ENCODE peak calls at places on chromosomes 6 and 20, in five cellular contexts. S, H, M, G and C are unnamed samples.

GRCh38 chr6:13795041-13795748 is 19.2 kb downstream of the MCUR1 start:
- DNase-seq in S (peak), M (peak), G (peak), H (peak), C (peak)

GRCh38 chr6:118207947-118208346 is 300.9 kb downstream of the SLC35F1 start:
- DNase-seq in G (no peak), H (no peak), M (no peak), S (no peak), C (no peak)

GRCh38 chr6:117502580-117502979 is 20.1 kb downstream of the DCBLD1 start:
- DNase-seq in S (no peak), G (no peak), M (no peak), H (no peak), C (no peak)

GRCh38 chr20:54219751-54220426 is 12.0 kb downstream of the PFDN4 start:
- DNase-seq in M (no peak), S (no peak), G (peak), H (no peak), C (no peak)

GRCh38 chr20:63534427-63534830 is 2.7 kb downstream of the PTK6 start:
- DNase-seq in H (no peak), S (no peak), G (no peak), M (no peak), C (no peak)

GRCh38 chr6:73579851-73580246 is 59.0 kb upstream of the EEF1A1 start:
- DNase-seq in M (peak), G (no peak), H (no peak), S (no peak), C (no peak)

GRCh38 chr20:51174536-51174935 is 151.6 kb upstream of the KCNG1 start:
- DNase-seq in G (no peak), H (no peak), S (no peak), M (no peak), C (no peak)

GRCh38 chr6:100065348-100065747 is 71.3 kb upstream of the MCHR2 start:
- DNase-seq in M (no peak), G (no peak), H (no peak), S (no peak), C (no peak)

GRCh38 chr6:35378281-35378680 is 35.9 kb downstream of the PPARD start:
- DNase-seq in S (no peak), G (no peak), M (no peak), H (no peak), C (no peak)

GRCh38 chr6:104326173-104327001 is 533.3 kb downstream of the HACE1 start:
- DNase-seq in M (no peak), G (peak), H (no peak), S (no peak), C (no peak)

GRCh38 chr6:119533603-119534279 is 184.2 kb upstream of the MAN1A1 start:
- DNase-seq in H (no peak), G (no peak), M (no peak), S (no peak), C (no peak)

GRCh38 chr6:105794263-105794662 is 291.9 kb upstream of the PRDM1 start:
- DNase-seq in G (no peak), M (peak), H (peak), S (no peak), C (no peak)

GRCh38 chr20:31494131-31494530 is 19.0 kb downstream of the REM1 start:
- DNase-seq in H (no peak), M (no peak), G (peak), S (no peak), C (no peak)

GRCh38 chr6:26205161-26205624 is 118.0 kb downstream of the HFE start:
- DNase-seq in G (peak), H (peak), M (peak), S (no peak), C (no peak)

GRCh38 chr6:1609662-1610496 is at the start of gene FOXC1:
- DNase-seq in M (peak), G (peak), H (peak), S (peak), C (peak)

GRCh38 chr20:37886851-37887297 is 16.1 kb upstream of the VSTM2L start:
- DNase-seq in S (no peak), G (no peak), H (no peak), M (peak), C (no peak)

GRCh38 chr20:16947346-16947943 is 199.3 kb downstream of the OTOR start:
- DNase-seq in H (no peak), G (no peak), M (no peak), S (no peak), C (no peak)

GRCh38 chr6:3343089-3343901 is 84.5 kb downstream of the PSMG4 start:
- DNase-seq in H (no peak), M (no peak), G (no peak), S (no peak), C (no peak)

GRCh38 chr6:138400326-138400725 is 3.7 kb upstream of the HEBP2 start:
- DNase-seq in H (no peak), S (no peak), G (no peak), M (no peak), C (no peak)

DNA sequence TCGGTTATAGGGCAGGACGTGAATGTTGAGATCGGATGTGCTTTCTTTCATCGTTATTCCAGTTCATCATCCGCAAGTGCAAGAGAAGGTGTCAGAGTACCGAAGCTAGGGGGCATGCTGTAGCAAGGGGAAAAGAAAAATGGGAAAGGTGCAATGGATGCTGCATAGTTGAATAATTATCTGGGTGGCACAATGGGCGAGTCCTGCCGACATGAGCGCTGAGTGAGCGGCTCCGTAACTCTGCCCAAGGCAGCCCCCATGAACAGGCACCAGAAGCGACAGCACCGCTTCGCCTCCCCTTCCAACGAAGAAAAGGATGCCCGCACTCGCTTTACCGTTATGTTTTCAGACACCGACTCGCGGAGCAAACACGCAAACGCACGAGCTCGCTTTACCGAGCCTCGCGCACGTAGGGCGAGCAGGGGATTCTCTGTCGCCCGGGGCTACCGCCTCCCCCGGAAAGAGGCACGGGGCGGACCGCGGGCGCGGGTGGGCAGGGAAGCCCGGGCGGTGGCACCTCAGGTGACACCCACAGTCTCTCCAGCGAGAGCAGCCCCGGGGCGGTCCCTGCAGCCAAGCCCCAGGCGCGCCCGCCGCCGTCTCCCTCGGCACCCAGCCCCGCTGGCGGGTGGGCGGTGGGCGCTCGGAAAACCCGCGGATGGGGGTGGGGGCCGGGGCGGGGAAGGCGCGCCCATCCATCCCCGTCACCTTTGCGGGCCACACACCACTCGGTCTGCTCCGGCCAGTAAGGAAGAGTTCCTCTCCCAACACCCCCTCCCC is 654 bp downstream of the WASF1 start:
- DNase-seq in H (peak), S (no peak), G (peak), M (peak), C (no peak)
- TF ChIP-seq CTCF in H (peak), S (peak), G (peak), M (peak), C (no peak)

GRCh38 chr6:29510746-29511300 is 23.1 kb upstream of the MAS1L start:
- DNase-seq in M (no peak), S (no peak), G (no peak), H (no peak), C (no peak)

GRCh38 chr6:29509711-29510110 is 22.0 kb upstream of the MAS1L start:
- DNase-seq in H (no peak), S (no peak), M (no peak), G (no peak), C (no peak)

GRCh38 chr6:29509239-29509638 is 21.5 kb upstream of the MAS1L start:
- DNase-seq in S (no peak), M (no peak), H (no peak), G (no peak), C (no peak)

GRCh38 chr6:29507319-29507718 is 19.6 kb upstream of the MAS1L start:
- DNase-seq in G (no peak), S (no peak), M (no peak), H (no peak), C (no peak)

DNA sequence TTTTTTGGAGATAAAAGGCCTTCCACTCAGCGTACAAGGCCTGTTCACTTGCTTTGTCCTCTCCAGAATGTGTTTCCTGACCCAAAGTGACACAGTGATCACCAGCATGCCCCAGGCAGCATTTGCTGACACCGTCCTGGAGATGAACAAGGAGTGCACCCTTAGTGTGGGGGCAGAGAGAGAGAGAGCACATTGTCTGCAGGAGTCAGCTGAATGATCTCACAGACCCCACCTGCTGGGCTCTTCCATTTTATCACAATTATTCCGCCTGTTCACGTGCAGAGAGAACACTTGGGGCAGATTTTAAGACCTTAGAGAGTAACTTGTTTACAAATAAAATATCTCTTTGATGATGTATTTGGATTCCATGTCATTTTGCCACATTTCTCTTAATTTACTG is 22.4 kb upstream of the MAS1L start:
- DNase-seq in H (no peak), M (no peak), G (no peak), S (no peak), C (no peak)
- TF ChIP-seq CTCF in H (no peak), M (no peak), G (peak), S (no peak), C (no peak)

GRCh38 chr20:39424923-39425678 is 463.0 kb downstream of the DHX35 start:
- DNase-seq in M (no peak), G (no peak), S (no peak), H (no peak), C (no peak)

GRCh38 chr20:39433461-39433860 is 471.3 kb downstream of the DHX35 start:
- DNase-seq in S (no peak), H (no peak), G (no peak), M (no peak), C (no peak)

DNA sequence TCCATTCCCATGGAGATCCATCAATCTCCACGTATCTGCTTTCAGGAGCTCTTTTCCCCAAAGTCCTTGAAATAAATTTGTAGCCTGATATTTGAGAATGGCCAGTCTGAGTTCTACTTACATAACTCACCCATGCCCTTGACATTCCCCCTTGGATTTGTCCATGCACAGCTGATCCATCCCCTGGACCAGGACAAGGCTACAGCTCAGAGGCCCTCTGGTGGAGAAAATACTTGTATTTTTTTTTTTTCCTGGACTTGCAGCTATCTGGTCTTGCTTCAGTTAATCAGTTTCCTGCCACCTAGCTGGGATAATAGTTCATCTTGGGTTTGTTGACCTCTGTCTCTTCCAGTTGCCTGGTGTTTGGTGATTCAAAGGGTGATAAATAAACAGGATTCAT is 467.6 kb downstream of the DHX35 start:
- DNase-seq in S (no peak), H (no peak), G (peak), M (no peak), C (no peak)
- TF ChIP-seq CTCF in S (no peak), H (no peak), G (peak), M (peak), C (no peak)

DNA sequence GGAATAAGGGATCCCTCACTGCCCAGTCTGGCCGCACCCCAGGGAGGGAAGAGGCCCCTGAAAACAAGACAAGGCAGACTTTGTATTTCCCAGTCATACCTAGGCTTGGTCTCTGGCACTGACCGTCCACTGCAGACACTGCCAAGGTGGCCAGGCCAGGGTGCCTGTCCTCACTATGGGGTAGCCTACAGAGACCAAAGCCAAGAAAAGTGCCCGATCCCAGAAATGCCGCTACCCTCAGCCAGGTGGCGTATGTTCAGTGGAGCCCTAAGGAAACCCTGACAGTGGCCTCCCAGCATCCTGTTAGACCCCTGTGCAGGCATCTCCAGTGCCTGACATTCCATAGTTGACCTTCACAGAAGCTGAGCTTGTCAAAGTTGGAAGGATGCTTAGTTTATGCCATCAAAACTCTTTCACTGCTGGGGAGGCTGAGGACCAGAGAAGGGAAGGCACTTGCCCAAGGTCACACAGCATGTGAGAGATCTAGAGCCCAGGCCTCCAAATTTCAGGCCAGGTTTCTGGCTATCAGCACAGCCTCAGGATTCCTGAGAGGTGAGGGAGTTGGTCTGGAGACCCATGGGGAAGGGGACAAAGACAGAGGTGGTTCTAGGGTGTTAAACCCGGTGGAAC is 2.5 kb downstream of the SCRT2 start:
- DNase-seq in M (no peak), H (no peak), S (no peak), G (no peak), C (no peak)
- TF ChIP-seq CTCF in M (no peak), H (no peak), S (no peak), G (peak), C (no peak)

DNA sequence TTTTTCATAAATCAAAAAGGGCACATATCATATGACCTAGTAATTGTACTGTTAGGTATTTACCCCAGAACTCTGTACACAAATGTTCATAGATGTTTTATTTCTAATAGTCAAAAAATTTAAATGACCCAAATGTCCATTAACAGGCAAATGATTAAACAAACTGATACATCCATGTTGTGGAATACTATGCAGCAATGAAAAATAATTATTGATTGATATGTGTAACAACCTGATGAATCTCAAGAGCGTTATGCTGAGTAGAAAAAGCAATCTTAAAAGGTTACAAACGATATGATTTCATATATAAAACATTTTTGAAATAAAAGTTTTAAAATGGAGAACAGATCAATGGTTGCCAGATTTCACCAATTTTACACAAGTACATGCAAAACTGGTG is 18.1 kb downstream of the HTR1B start:
- DNase-seq in G (no peak), S (no peak), M (no peak), H (no peak), C (no peak)
- TF ChIP-seq CTCF in G (no peak), S (no peak), M (no peak), H (no peak), C (no peak)